ENCODE peak calls at places on chromosomes 4 and X, in five cellular contexts. P is activated CD4-positive, alpha-beta T cell treated with anti-CD3 and anti-CD28 coated beads, Interleukin-2, amount 50 U/mL, for 1 hour; N is GM12865; O is activated CD8-positive, alpha-beta memory T cell treated with anti-CD3 and anti-CD28 coated beads for 48 hours; Z is NAMALWA. Q is an unnamed sample.

GRCh38 chr4:100742045-100742444 is 224.2 kb upstream of the EMCN start:
- DNase-seq in P (no peak), N (peak; percentile 57), O (no peak), Z (peak; percentile 63), Q (peak; percentile 21)

GRCh38 chr4:76067652-76068286 is 6.7 kb upstream of the ART3 start:
- DNase-seq in P (peak; percentile 65), N (peak; percentile 81), O (peak; percentile 27), Z (peak; percentile 83), Q (peak; percentile 44)

GRCh38 chr4:138249132-138249531 is 7.0 kb upstream of the SLC7A11 start:
- DNase-seq in P (no peak), N (no peak), O (no peak), Z (no peak), Q (no peak)

GRCh38 chr4:120857312-120857711 is 65.2 kb downstream of the PRDM5 start:
- DNase-seq in P (no peak), N (no peak), O (no peak), Z (no peak), Q (no peak)

GRCh38 chr4:32135642-32136041 is 1415.5 kb downstream of the PCDH7 start:
- DNase-seq in P (no peak), N (no peak), O (no peak), Z (no peak), Q (no peak)

GRCh38 chr4:56658410-56659003 is 22.6 kb downstream of the HOPX start:
- DNase-seq in P (no peak), N (no peak), O (no peak), Z (no peak), Q (no peak)

GRCh38 chr4:8615366-8615765 is 22.8 kb downstream of the CPZ start:
- DNase-seq in P (no peak), N (no peak), O (no peak), Z (no peak), Q (no peak)

GRCh38 chrX:49039598-49040375 is 3.4 kb downstream of the TFE3 start:
- DNase-seq in P (peak; percentile 19), N (peak; percentile 49), O (no peak), Z (peak; percentile 40), Q (peak; percentile 96)

GRCh38 chr4:2135083-2135482 is 76.0 kb downstream of the NAT8L start:
- DNase-seq in P (no peak), N (peak; percentile 16), O (no peak), Z (peak; percentile 14), Q (no peak)

GRCh38 chr4:62366944-62367343 is 1166.8 kb downstream of the ADGRL3 start:
- DNase-seq in P (no peak), N (no peak), O (no peak), Z (no peak), Q (no peak)

GRCh38 chrX:151370906-151371305 is 26.1 kb upstream of the VMA21 start:
- DNase-seq in P (no peak), N (no peak), O (no peak), Z (no peak), Q (no peak)

GRCh38 chr4:112633477-112634235 is 3.1 kb downstream of the ZGRF1 start:
- DNase-seq in P (no peak), N (peak; percentile 40), O (no peak), Z (peak; percentile 71), Q (peak; percentile 41)

GRCh38 chrX:68936608-68937007 is 107.8 kb downstream of the EFNB1 start:
- DNase-seq in P (no peak), N (no peak), O (no peak), Z (no peak), Q (peak; percentile 1)

GRCh38 chrX:131923614-131924250 is 99.4 kb upstream of the STK26 start:
- DNase-seq in P (no peak), N (no peak), O (no peak), Z (no peak), Q (no peak)

GRCh38 chrX:76428243-76429130 is 977 bp downstream of the MAGEE1 start:
- DNase-seq in P (peak; percentile 19), N (peak; percentile 14), O (no peak), Z (no peak), Q (no peak)

GRCh38 chrX:135605906-135606305 is 85.4 kb downstream of the INTS6L start:
- DNase-seq in P (no peak), N (no peak), O (no peak), Z (no peak), Q (no peak)

GRCh38 chrX:75038925-75039324 is 113.7 kb upstream of the NEXMIF start:
- DNase-seq in P (no peak), N (peak; percentile 34), O (no peak), Z (peak; percentile 57), Q (no peak)

GRCh38 chrX:86696951-86697350 is 548.7 kb downstream of the DACH2 start:
- DNase-seq in P (no peak), N (no peak), O (no peak), Z (no peak), Q (no peak)

GRCh38 chr4:138650917-138651564 is 364.5 kb upstream of the NOCT start:
- DNase-seq in P (no peak), N (no peak), O (no peak), Z (no peak), Q (peak; percentile 76)

GRCh38 chrX:38221391-38221929 is 789 bp upstream of the SRPX start:
- DNase-seq in P (no peak), N (no peak), O (no peak), Z (no peak), Q (no peak)

GRCh38 chr4:69058410-69059059 is 37.7 kb upstream of the UGT2B7 start:
- DNase-seq in P (no peak), N (no peak), O (no peak), Z (no peak), Q (no peak)

GRCh38 chr4:124555959-124556358 is 156.6 kb downstream of the ANKRD50 start:
- DNase-seq in P (no peak), N (no peak), O (no peak), Z (no peak), Q (no peak)

GRCh38 chr4:147589586-147589985 is 27.6 kb upstream of the TMEM184C start:
- DNase-seq in P (no peak), N (no peak), O (no peak), Z (no peak), Q (no peak)

GRCh38 chr4:126468144-126468543 is 1153.4 kb downstream of the FAT4 start:
- DNase-seq in P (no peak), N (no peak), O (no peak), Z (no peak), Q (no peak)

GRCh38 chrX:129980540-129981206 is 1.8 kb upstream of the BCORL1 start:
- DNase-seq in P (no peak), N (peak; percentile 29), O (no peak), Z (no peak), Q (no peak)

GRCh38 chrX:66731398-66731797 is 92.5 kb upstream of the EDA2R start:
- DNase-seq in P (no peak), N (peak; percentile 40), O (no peak), Z (peak; percentile 47), Q (peak; percentile 15)

GRCh38 chr4:2070421-2071251 is 11.5 kb downstream of the NAT8L start:
- DNase-seq in P (no peak), N (no peak), O (no peak), Z (no peak), Q (no peak)

GRCh38 chr4:80492761-80493160 is 157.2 kb downstream of the CFAP299 start:
- DNase-seq in P (peak; percentile 35), N (peak; percentile 7), O (no peak), Z (no peak), Q (no peak)

GRCh38 chr4:68985442-68985841 is 33.8 kb upstream of the UGT2A3 start:
- DNase-seq in P (no peak), N (no peak), O (no peak), Z (no peak), Q (no peak)

GRCh38 chr4:22553560-22553959 is 37.7 kb upstream of the ADGRA3 start:
- DNase-seq in P (no peak), N (no peak), O (no peak), Z (no peak), Q (no peak)

GRCh38 chr4:14653338-14653737 is 348.9 kb upstream of the CPEB2 start:
- DNase-seq in P (no peak), N (no peak), O (no peak), Z (no peak), Q (no peak)

GRCh38 chr4:161629694-161630441 is 533.9 kb downstream of the FSTL5 start:
- DNase-seq in P (no peak), N (no peak), O (no peak), Z (no peak), Q (no peak)

GRCh38 chr4:7120341-7120740 is 52.5 kb upstream of the GRPEL1 start:
- DNase-seq in P (no peak), N (peak; percentile 21), O (no peak), Z (peak; percentile 76), Q (no peak)

GRCh38 chrX:115892787-115893671 is 277.5 kb upstream of the AGTR2 start:
- DNase-seq in P (no peak), N (peak; percentile 48), O (no peak), Z (peak; percentile 28), Q (peak; percentile 89)

GRCh38 chrX:23403849-23404248 is 69.2 kb downstream of the PTCHD1 start:
- DNase-seq in P (no peak), N (no peak), O (no peak), Z (no peak), Q (no peak)

GRCh38 chrX:10175317-10175871 is 18.6 kb downstream of the CLCN4 start:
- DNase-seq in P (no peak), N (no peak), O (no peak), Z (no peak), Q (no peak)

GRCh38 chrX:152895724-152896420 is 2.0 kb upstream of the ZNF185 start:
- DNase-seq in P (no peak), N (no peak), O (no peak), Z (no peak), Q (no peak)

GRCh38 chr4:110510955-110511544 is 35.1 kb downstream of the ENPEP start:
- DNase-seq in P (no peak), N (peak; percentile 73), O (no peak), Z (peak; percentile 80), Q (peak; percentile 39)

Q was measured in Caki2.